ENCODE peak calls at places on chromosomes 12 and 14, in five cellular contexts. Z is SK-N-SH, X is transverse colon, J is suprapubic skin, K is sigmoid colon. E is an unnamed sample.

GRCh38 chr14:30521899-30522736 is 36.8 kb upstream of the G2E3 start:
- DNase-seq in K (no peak), J (no peak), X (no peak), Z (peak), E (no peak)

GRCh38 chr12:55188573-55188972 is 32.3 kb upstream of the OR10A7 start:
- DNase-seq in K (no peak), Z (no peak), X (no peak), J (no peak), E (no peak)

GRCh38 chr14:45251912-45252311 is 1.1 kb downstream of the MIS18BP1 start:
- DNase-seq in J (no peak), Z (peak), K (no peak), X (no peak), E (no peak)

GRCh38 chr14:30243157-30243556 is 315.5 kb upstream of the PRKD1 start:
- DNase-seq in K (no peak), J (no peak), X (no peak), Z (no peak), E (no peak)

GRCh38 chr14:90179809-90180779 is 76.3 kb upstream of the PSMC1 start:
- DNase-seq in K (no peak), X (no peak), Z (peak), J (no peak), E (no peak)

GRCh38 chr12:65010437-65010836 is 110.7 kb downstream of the WIF1 start:
- DNase-seq in J (no peak), X (no peak), K (no peak), Z (no peak), E (no peak)

GRCh38 chr12:21169878-21170472 is 39.0 kb downstream of the SLCO1B1 start:
- DNase-seq in Z (peak), K (no peak), J (no peak), X (peak), E (peak)

GRCh38 chr14:102737402-102738372 is 39.6 kb upstream of the TRAF3 start:
- DNase-seq in K (no peak), Z (no peak), X (no peak), J (peak), E (no peak)

GRCh38 chr12:56581418-56582145 is 48.5 kb downstream of the BAZ2A start:
- DNase-seq in X (no peak), J (no peak), Z (no peak), K (no peak), E (no peak)

GRCh38 chr14:39376671-39377403 is 55.4 kb downstream of the FBXO33 start:
- DNase-seq in K (no peak), Z (no peak), J (no peak), X (no peak), E (no peak)

GRCh38 chr14:95095991-95096390 is 61.3 kb downstream of the DICER1 start:
- DNase-seq in K (no peak), X (no peak), J (no peak), Z (no peak), E (no peak)

GRCh38 chr12:104130760-104131159 is 7.2 kb downstream of the NFYB start:
- DNase-seq in J (no peak), Z (no peak), K (no peak), X (no peak), E (no peak)

GRCh38 chr14:89621009-89621421 is 204.0 kb upstream of the FOXN3 start:
- DNase-seq in X (no peak), Z (no peak), J (no peak), K (no peak), E (no peak)

GRCh38 chr12:49868952-49869815 is 26.3 kb upstream of the BCDIN3D start:
- DNase-seq in X (peak), K (peak), Z (peak), J (no peak), E (peak)

GRCh38 chr12:4037747-4038312 is 164.6 kb upstream of the PARP11 start:
- DNase-seq in K (no peak), Z (peak), J (no peak), X (peak), E (peak)

GRCh38 chr12:2347137-2347843 is 294.5 kb downstream of the CACNA1C start:
- DNase-seq in J (no peak), Z (no peak), K (no peak), X (no peak), E (no peak)

GRCh38 chr12:116508145-116509121 is 50.7 kb upstream of the MAP1LC3B2 start:
- DNase-seq in J (no peak), Z (peak), X (peak), K (peak), E (no peak)

GRCh38 chr14:38101679-38102078 is 106.0 kb upstream of the SSTR1 start:
- DNase-seq in K (no peak), X (no peak), Z (no peak), J (no peak), E (no peak)

GRCh38 chr14:35332517-35333346 is 40.5 kb downstream of the PSMA6 start:
- DNase-seq in J (no peak), Z (peak), K (no peak), X (peak), E (peak)

GRCh38 chr14:90177537-90178189 is 78.7 kb upstream of the PSMC1 start:
- DNase-seq in J (no peak), Z (no peak), K (no peak), X (no peak), E (no peak)

GRCh38 chr14:22460461-22461195 is 128.4 kb downstream of the DAD1 start:
- DNase-seq in K (no peak), Z (no peak), X (no peak), J (no peak), E (no peak)

GRCh38 chr14:22463763-22464173 is 125.3 kb downstream of the DAD1 start:
- DNase-seq in Z (no peak), K (no peak), X (no peak), J (no peak), E (peak)

GRCh38 chr14:22465201-22465835 is 123.7 kb downstream of the DAD1 start:
- DNase-seq in X (no peak), Z (no peak), K (no peak), J (no peak), E (no peak)

GRCh38 chr14:22464422-22465142 is 124.4 kb downstream of the DAD1 start:
- DNase-seq in J (no peak), K (no peak), Z (no peak), X (no peak), E (no peak)

GRCh38 chr14:22462923-22463322 is 126.1 kb downstream of the DAD1 start:
- DNase-seq in K (no peak), X (no peak), J (no peak), Z (no peak), E (no peak)
- TF ChIP-seq EP300 in K (no peak), X (no peak), J (no peak), Z (no peak), E (no peak)

GRCh38 chr12:111353603-111354295 is 15.1 kb downstream of the PHETA1 start:
- DNase-seq in Z (no peak), J (no peak), X (no peak), K (no peak), E (no peak)

GRCh38 chr12:111352300-111352993 is 16.4 kb downstream of the PHETA1 start:
- DNase-seq in K (no peak), J (no peak), Z (no peak), X (no peak), E (no peak)

GRCh38 chr12:111355181-111355925 is 13.5 kb downstream of the PHETA1 start:
- DNase-seq in K (no peak), X (no peak), Z (no peak), J (no peak), E (no peak)

GRCh38 chr12:111353026-111353425 is 15.9 kb downstream of the PHETA1 start:
- DNase-seq in Z (no peak), K (no peak), J (no peak), X (no peak), E (no peak)

GRCh38 chr12:111354511-111354910 is 14.4 kb downstream of the PHETA1 start:
- DNase-seq in Z (no peak), K (no peak), X (no peak), J (no peak), E (no peak)
- TF ChIP-seq POLR2AphosphoS5 in Z (no peak), K (no peak), X (no peak), J (no peak), E (no peak)

GRCh38 chr12:123145211-123145610 is 5.7 kb downstream of the PITPNM2 start:
- DNase-seq in K (no peak), Z (no peak), X (no peak), J (peak), E (no peak)
- H3K27ac ChIP-seq in K (peak), Z (no peak), X (no peak), J (no peak), E (no peak)

DNA sequence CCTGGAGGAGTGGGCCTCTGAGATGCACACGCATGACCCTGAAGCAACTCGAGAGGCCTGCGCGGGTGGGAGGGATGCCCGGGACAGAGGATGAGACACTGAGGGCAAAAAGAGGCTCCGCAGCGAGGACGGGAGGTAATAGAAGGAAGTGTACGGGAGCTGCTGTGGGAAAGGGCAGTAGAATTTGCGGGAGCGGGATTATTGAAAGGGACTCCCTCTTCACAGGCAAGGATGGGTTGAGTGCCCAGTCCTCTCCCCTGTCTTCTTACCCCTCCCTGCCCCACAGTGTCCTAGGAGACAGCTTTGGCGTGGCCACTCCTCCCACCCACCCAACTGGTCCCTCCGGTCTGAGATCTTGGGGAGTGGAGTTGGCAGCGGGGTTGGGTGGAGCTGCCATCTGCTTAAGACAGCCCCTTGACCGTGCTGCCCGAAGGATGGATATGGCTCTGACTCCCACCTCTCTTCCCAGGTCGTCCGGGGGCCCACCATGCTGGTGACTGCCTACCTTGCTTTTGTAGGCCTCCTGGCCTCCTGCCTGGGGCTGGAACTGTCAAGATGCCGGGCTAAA is 15.7 kb upstream of the ESPL1 start:
- DNase-seq in X (peak), K (peak), J (no peak), Z (no peak), E (peak)
- TF ChIP-seq EP300 in X (no peak), K (no peak), J (no peak), Z (no peak), E (no peak)

DNA sequence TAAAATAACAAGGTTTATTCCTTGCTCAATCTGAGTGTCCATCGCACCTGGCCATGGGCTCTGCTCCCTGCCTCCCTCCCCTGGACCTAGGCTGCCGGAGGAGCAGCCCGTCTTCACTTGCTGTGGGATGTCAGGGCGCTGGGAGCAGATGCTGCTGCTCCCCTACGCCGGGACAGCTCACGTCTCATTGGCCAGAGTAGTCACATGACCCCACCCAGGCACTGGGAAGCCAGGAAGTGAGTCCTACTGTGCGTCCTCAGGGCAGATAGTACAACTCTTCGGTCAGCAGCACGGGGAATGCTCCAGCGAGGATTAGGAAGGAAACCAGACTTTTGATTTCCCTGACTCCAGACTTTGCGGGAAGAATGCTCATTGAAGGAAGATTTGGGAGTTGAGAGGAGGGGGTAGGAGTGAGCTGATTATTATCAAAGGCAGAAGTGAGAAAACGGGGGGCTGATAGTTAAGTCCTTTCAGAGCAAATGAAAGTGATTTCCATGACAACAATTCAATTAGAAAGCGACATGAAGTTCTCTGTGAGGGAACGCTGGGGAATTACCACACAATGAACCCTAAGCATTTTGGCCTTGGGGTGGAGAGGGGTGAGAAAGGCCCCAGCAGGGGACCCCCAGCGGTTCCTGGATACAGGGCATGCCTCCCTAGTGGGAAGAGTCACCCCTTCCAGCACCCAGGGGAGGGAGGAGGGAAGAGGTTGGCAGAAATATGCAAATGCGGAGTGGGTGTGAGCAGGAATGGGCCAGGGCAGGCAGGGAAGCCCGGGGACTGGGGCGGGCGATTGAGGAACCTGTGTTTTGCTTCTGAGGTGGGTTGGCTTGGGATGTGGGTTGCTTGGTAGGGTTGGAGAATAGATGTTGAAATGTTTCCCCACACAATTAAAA is 215.5 kb downstream of the AACS start:
- DNase-seq in X (no peak), J (no peak), K (no peak), Z (no peak), E (no peak)
- TF ChIP-seq POLR2AphosphoS5 in X (no peak), J (no peak), K (no peak), Z (no peak), E (no peak)

GRCh38 chr12:29783773-29784666 is at the start of gene TMTC1:
- DNase-seq in X (peak), J (peak), K (peak), Z (peak), E (peak)
- H3K27ac ChIP-seq in X (peak), J (peak), K (peak), Z (no peak), E (peak)

GRCh38 chr12:26017484-26018211 is 59.2 kb downstream of the RASSF8 start:
- DNase-seq in J (no peak), Z (peak), K (peak), X (no peak), E (no peak)
- TF ChIP-seq EP300 in J (no peak), Z (no peak), K (no peak), X (no peak), E (no peak)

GRCh38 chr12:28191690-28192089 is 1.4 kb downstream of the CCDC91 start:
- DNase-seq in K (no peak), Z (peak), J (no peak), X (peak), E (no peak)

GRCh38 chr12:28192145-28192544 is 1.9 kb downstream of the CCDC91 start:
- DNase-seq in Z (peak), K (no peak), J (no peak), X (no peak), E (no peak)

GRCh38 chr12:28189774-28190320 is 409 bp upstream of the CCDC91 start:
- DNase-seq in K (no peak), J (no peak), X (no peak), Z (no peak), E (no peak)

GRCh38 chr12:28190321-28191017 is at the start of gene CCDC91:
- DNase-seq in X (peak), K (peak), J (peak), Z (peak), E (peak)

GRCh38 chr12:28191018-28191595 is 851 bp downstream of the CCDC91 start:
- DNase-seq in Z (peak), J (no peak), X (peak), K (no peak), E (no peak)
- TF ChIP-seq POLR2AphosphoS5 in Z (no peak), J (peak), X (no peak), K (peak), E (no peak)